ENCODE peak calls at places on chromosome 19, in ten cellular contexts. One of them, this sample, is unnamed.

GRCh38 chr19:13781547-13781946 is 7.3 kb downstream of the C19orf53 start:
- DNase-seq in brain microvascular endothelial cell: peak
- DNase-seq in thoracic aorta: peak
- DNase-seq in iPS-NIHi11: peak
- DNase-seq in retina: peak
- DNase-seq in GM23338: peak
- DNase-seq in AG08395: peak
- DNase-seq in pancreas: peak
- DNase-seq in Ammon's horn: no peak
- DNase-seq in Jurkat, Clone E6-1: no peak
- DNase-seq in this sample: no peak

GRCh38 chr19:11539495-11540365 is 1.1 kb downstream of the CNN1 start:
- DNase-seq in brain microvascular endothelial cell: peak
- DNase-seq in thoracic aorta: no peak
- DNase-seq in iPS-NIHi11: peak
- DNase-seq in retina: no peak
- DNase-seq in GM23338: peak
- DNase-seq in AG08395: peak
- DNase-seq in pancreas: no peak
- DNase-seq in Ammon's horn: no peak
- DNase-seq in Jurkat, Clone E6-1: no peak
- DNase-seq in this sample: no peak

GRCh38 chr19:17289489-17289888 is 7.8 kb downstream of the ANKLE1 start:
- DNase-seq in brain microvascular endothelial cell: peak
- DNase-seq in thoracic aorta: no peak
- DNase-seq in iPS-NIHi11: peak
- DNase-seq in retina: peak
- DNase-seq in GM23338: peak
- DNase-seq in AG08395: peak
- DNase-seq in pancreas: no peak
- DNase-seq in Ammon's horn: no peak
- DNase-seq in Jurkat, Clone E6-1: peak
- DNase-seq in this sample: no peak

GRCh38 chr19:31535691-31536460 is 186.6 kb upstream of the TSHZ3 start:
- DNase-seq in brain microvascular endothelial cell: no peak
- DNase-seq in thoracic aorta: no peak
- DNase-seq in iPS-NIHi11: no peak
- DNase-seq in retina: no peak
- DNase-seq in GM23338: no peak
- DNase-seq in AG08395: no peak
- DNase-seq in pancreas: no peak
- DNase-seq in Ammon's horn: no peak
- DNase-seq in Jurkat, Clone E6-1: no peak
- DNase-seq in this sample: no peak

GRCh38 chr19:47446534-47447469 is 24.9 kb downstream of the SLC8A2 start:
- DNase-seq in brain microvascular endothelial cell: no peak
- DNase-seq in thoracic aorta: no peak
- DNase-seq in iPS-NIHi11: peak
- DNase-seq in retina: no peak
- DNase-seq in GM23338: peak
- DNase-seq in AG08395: no peak
- DNase-seq in pancreas: no peak
- DNase-seq in Ammon's horn: no peak
- DNase-seq in Jurkat, Clone E6-1: peak
- DNase-seq in this sample: no peak

GRCh38 chr19:49200238-49200862 is 42.8 kb downstream of the TRPM4 start:
- DNase-seq in brain microvascular endothelial cell: no peak
- DNase-seq in thoracic aorta: no peak
- DNase-seq in iPS-NIHi11: peak
- DNase-seq in retina: no peak
- DNase-seq in GM23338: peak
- DNase-seq in AG08395: peak
- DNase-seq in pancreas: no peak
- DNase-seq in Ammon's horn: no peak
- DNase-seq in Jurkat, Clone E6-1: no peak
- DNase-seq in this sample: peak

GRCh38 chr19:45528149-45528743 is 21.0 kb downstream of the VASP start:
- DNase-seq in brain microvascular endothelial cell: no peak
- DNase-seq in thoracic aorta: no peak
- DNase-seq in iPS-NIHi11: peak
- DNase-seq in retina: peak
- DNase-seq in GM23338: peak
- DNase-seq in AG08395: peak
- DNase-seq in pancreas: peak
- DNase-seq in Ammon's horn: no peak
- DNase-seq in Jurkat, Clone E6-1: no peak
- DNase-seq in this sample: no peak

GRCh38 chr19:1445932-1446712 is 3.8 kb upstream of the APC2 start:
- DNase-seq in brain microvascular endothelial cell: no peak
- DNase-seq in thoracic aorta: no peak
- DNase-seq in iPS-NIHi11: peak
- DNase-seq in retina: peak
- DNase-seq in GM23338: peak
- DNase-seq in AG08395: peak
- DNase-seq in pancreas: peak
- DNase-seq in Ammon's horn: no peak
- DNase-seq in Jurkat, Clone E6-1: no peak
- DNase-seq in this sample: no peak

GRCh38 chr19:11422163-11423068 is 3.3 kb upstream of the RGL3 start:
- DNase-seq in brain microvascular endothelial cell: peak
- DNase-seq in thoracic aorta: no peak
- DNase-seq in iPS-NIHi11: peak
- DNase-seq in retina: peak
- DNase-seq in GM23338: peak
- DNase-seq in AG08395: peak
- DNase-seq in pancreas: peak
- DNase-seq in Ammon's horn: peak
- DNase-seq in Jurkat, Clone E6-1: peak
- DNase-seq in this sample: peak

GRCh38 chr19:6041991-6042421 is 64.1 kb upstream of the RANBP3 start:
- DNase-seq in brain microvascular endothelial cell: no peak
- DNase-seq in thoracic aorta: no peak
- DNase-seq in iPS-NIHi11: no peak
- DNase-seq in retina: no peak
- DNase-seq in GM23338: no peak
- DNase-seq in AG08395: no peak
- DNase-seq in pancreas: no peak
- DNase-seq in Ammon's horn: peak
- DNase-seq in Jurkat, Clone E6-1: no peak
- DNase-seq in this sample: no peak

GRCh38 chr19:24140099-24140498 is 53.1 kb downstream of the ZNF254 start:
- DNase-seq in brain microvascular endothelial cell: peak
- DNase-seq in thoracic aorta: no peak
- DNase-seq in iPS-NIHi11: no peak
- DNase-seq in retina: no peak
- DNase-seq in GM23338: no peak
- DNase-seq in AG08395: peak
- DNase-seq in pancreas: no peak
- DNase-seq in Ammon's horn: no peak
- DNase-seq in Jurkat, Clone E6-1: no peak
- DNase-seq in this sample: no peak

GRCh38 chr19:5403968-5404640 is 51.1 kb upstream of the ZNRF4 start:
- DNase-seq in brain microvascular endothelial cell: peak
- DNase-seq in thoracic aorta: peak
- DNase-seq in iPS-NIHi11: peak
- DNase-seq in retina: peak
- DNase-seq in GM23338: peak
- DNase-seq in AG08395: peak
- DNase-seq in pancreas: peak
- DNase-seq in Ammon's horn: peak
- DNase-seq in Jurkat, Clone E6-1: peak
- DNase-seq in this sample: peak

GRCh38 chr19:40745402-40745780 is 4.9 kb downstream of the ACTMAP start:
- DNase-seq in brain microvascular endothelial cell: peak
- DNase-seq in thoracic aorta: no peak
- DNase-seq in iPS-NIHi11: no peak
- DNase-seq in retina: no peak
- DNase-seq in GM23338: no peak
- DNase-seq in AG08395: no peak
- DNase-seq in pancreas: no peak
- DNase-seq in Ammon's horn: no peak
- DNase-seq in Jurkat, Clone E6-1: no peak
- DNase-seq in this sample: no peak

GRCh38 chr19:50835103-50835784 is 1.9 kb upstream of the KLK15 start:
- DNase-seq in brain microvascular endothelial cell: no peak
- DNase-seq in thoracic aorta: no peak
- DNase-seq in iPS-NIHi11: no peak
- DNase-seq in retina: no peak
- DNase-seq in GM23338: peak
- DNase-seq in AG08395: no peak
- DNase-seq in pancreas: no peak
- DNase-seq in Ammon's horn: no peak
- DNase-seq in Jurkat, Clone E6-1: no peak
- DNase-seq in this sample: no peak

GRCh38 chr19:2173841-2174577 is 10.3 kb downstream of the DOT1L start:
- DNase-seq in brain microvascular endothelial cell: no peak
- DNase-seq in thoracic aorta: no peak
- DNase-seq in iPS-NIHi11: peak
- DNase-seq in retina: no peak
- DNase-seq in GM23338: no peak
- DNase-seq in AG08395: no peak
- DNase-seq in pancreas: no peak
- DNase-seq in Ammon's horn: no peak
- DNase-seq in Jurkat, Clone E6-1: no peak
- DNase-seq in this sample: no peak

GRCh38 chr19:38893341-38893771 is 6.1 kb downstream of the SIRT2 start:
- DNase-seq in brain microvascular endothelial cell: no peak
- DNase-seq in thoracic aorta: no peak
- DNase-seq in iPS-NIHi11: no peak
- DNase-seq in retina: no peak
- DNase-seq in GM23338: no peak
- DNase-seq in AG08395: no peak
- DNase-seq in pancreas: no peak
- DNase-seq in Ammon's horn: no peak
- DNase-seq in Jurkat, Clone E6-1: no peak
- DNase-seq in this sample: no peak

GRCh38 chr19:46180701-46181385 is 32.8 kb downstream of the IGFL2 start:
- DNase-seq in brain microvascular endothelial cell: peak
- DNase-seq in thoracic aorta: no peak
- DNase-seq in iPS-NIHi11: no peak
- DNase-seq in retina: peak
- DNase-seq in GM23338: no peak
- DNase-seq in AG08395: peak
- DNase-seq in pancreas: no peak
- DNase-seq in Ammon's horn: no peak
- DNase-seq in Jurkat, Clone E6-1: no peak
- DNase-seq in this sample: no peak

GRCh38 chr19:56071151-56071550 is 49.9 kb downstream of the ZNF787 start:
- DNase-seq in brain microvascular endothelial cell: no peak
- DNase-seq in thoracic aorta: no peak
- DNase-seq in iPS-NIHi11: no peak
- DNase-seq in retina: no peak
- DNase-seq in GM23338: peak
- DNase-seq in AG08395: no peak
- DNase-seq in pancreas: no peak
- DNase-seq in Ammon's horn: no peak
- DNase-seq in Jurkat, Clone E6-1: no peak
- DNase-seq in this sample: no peak

GRCh38 chr19:38309615-38310278 is 5.7 kb downstream of the C19orf33 start:
- DNase-seq in brain microvascular endothelial cell: no peak
- DNase-seq in thoracic aorta: no peak
- DNase-seq in iPS-NIHi11: no peak
- DNase-seq in retina: no peak
- DNase-seq in GM23338: no peak
- DNase-seq in AG08395: no peak
- DNase-seq in pancreas: no peak
- DNase-seq in Ammon's horn: no peak
- DNase-seq in Jurkat, Clone E6-1: no peak
- DNase-seq in this sample: no peak

GRCh38 chr19:10352764-10353671 is 13.6 kb upstream of the ICAM3 start:
- DNase-seq in brain microvascular endothelial cell: no peak
- DNase-seq in thoracic aorta: no peak
- DNase-seq in iPS-NIHi11: peak
- DNase-seq in retina: peak
- DNase-seq in GM23338: peak
- DNase-seq in AG08395: no peak
- DNase-seq in pancreas: no peak
- DNase-seq in Ammon's horn: no peak
- DNase-seq in Jurkat, Clone E6-1: no peak
- DNase-seq in this sample: no peak

GRCh38 chr19:55239004-55239403 is 10.4 kb upstream of the TMEM86B start:
- DNase-seq in brain microvascular endothelial cell: no peak
- DNase-seq in thoracic aorta: no peak
- DNase-seq in iPS-NIHi11: no peak
- DNase-seq in retina: no peak
- DNase-seq in GM23338: no peak
- DNase-seq in AG08395: no peak
- DNase-seq in pancreas: no peak
- DNase-seq in Ammon's horn: no peak
- DNase-seq in Jurkat, Clone E6-1: no peak
- DNase-seq in this sample: no peak

GRCh38 chr19:40585677-40586422 is 9.2 kb downstream of the SHKBP1 start:
- DNase-seq in brain microvascular endothelial cell: peak
- DNase-seq in thoracic aorta: no peak
- DNase-seq in iPS-NIHi11: no peak
- DNase-seq in retina: no peak
- DNase-seq in GM23338: no peak
- DNase-seq in AG08395: peak
- DNase-seq in pancreas: no peak
- DNase-seq in Ammon's horn: no peak
- DNase-seq in Jurkat, Clone E6-1: no peak
- DNase-seq in this sample: no peak

GRCh38 chr19:45782162-45782623 is at the start of gene DMPK:
- DNase-seq in brain microvascular endothelial cell: no peak
- DNase-seq in thoracic aorta: no peak
- DNase-seq in iPS-NIHi11: peak
- DNase-seq in retina: peak
- DNase-seq in GM23338: no peak
- DNase-seq in AG08395: peak
- DNase-seq in pancreas: no peak
- DNase-seq in Ammon's horn: no peak
- DNase-seq in Jurkat, Clone E6-1: no peak
- DNase-seq in this sample: no peak

GRCh38 chr19:53626941-53627340 is 4.9 kb upstream of the DPRX start:
- DNase-seq in brain microvascular endothelial cell: no peak
- DNase-seq in thoracic aorta: no peak
- DNase-seq in iPS-NIHi11: no peak
- DNase-seq in retina: no peak
- DNase-seq in GM23338: no peak
- DNase-seq in AG08395: no peak
- DNase-seq in pancreas: no peak
- DNase-seq in Ammon's horn: no peak
- DNase-seq in Jurkat, Clone E6-1: no peak
- DNase-seq in this sample: no peak

GRCh38 chr19:1177322-1178114 is 3.5 kb upstream of the SBNO2 start:
- DNase-seq in brain microvascular endothelial cell: peak
- DNase-seq in thoracic aorta: no peak
- DNase-seq in iPS-NIHi11: no peak
- DNase-seq in retina: no peak
- DNase-seq in GM23338: no peak
- DNase-seq in AG08395: peak
- DNase-seq in pancreas: no peak
- DNase-seq in Ammon's horn: peak
- DNase-seq in Jurkat, Clone E6-1: no peak
- DNase-seq in this sample: no peak

GRCh38 chr19:38483016-38483630 is 49.6 kb downstream of the RYR1 start:
- DNase-seq in brain microvascular endothelial cell: no peak
- DNase-seq in thoracic aorta: no peak
- DNase-seq in iPS-NIHi11: peak
- DNase-seq in retina: no peak
- DNase-seq in GM23338: no peak
- DNase-seq in AG08395: no peak
- DNase-seq in pancreas: no peak
- DNase-seq in Ammon's horn: no peak
- DNase-seq in Jurkat, Clone E6-1: no peak
- DNase-seq in this sample: no peak

GRCh38 chr19:2266183-2266993 is 10.2 kb upstream of the JSRP1 start:
- DNase-seq in brain microvascular endothelial cell: peak
- DNase-seq in thoracic aorta: peak
- DNase-seq in iPS-NIHi11: no peak
- DNase-seq in retina: no peak
- DNase-seq in GM23338: no peak
- DNase-seq in AG08395: peak
- DNase-seq in pancreas: peak
- DNase-seq in Ammon's horn: peak
- DNase-seq in Jurkat, Clone E6-1: no peak
- DNase-seq in this sample: peak

This sample was measured in DND-41.